ENCODE peak calls at places on chromosomes 13 and 19, in eight cellular contexts. T is Peyer's patch; S is aorta; F is iPS DF 6.9; X is NT2/D1; N is CD8-positive, alpha-beta memory T cell; Z is kidney epithelial cell; C is lower lobe of right lung. H is an unnamed sample.

GRCh38 chr19:4064551-4065260 is 2.0 kb downstream of the ZBTB7A start:
- DNase-seq in X (no peak), Z (no peak), F (no peak), T (peak), S (peak), N (peak), C (peak), H (peak)

GRCh38 chr13:51726446-51727185 is 77.3 kb downstream of the DHRS12 start:
- DNase-seq in S (no peak), Z (no peak), X (no peak), N (no peak), F (no peak), T (no peak), C (no peak), H (no peak)

GRCh38 chr19:31220540-31220939 is 128.7 kb downstream of the TSHZ3 start:
- DNase-seq in X (peak), S (no peak), T (peak), Z (no peak), C (no peak), F (peak), N (peak), H (peak)

GRCh38 chr13:112719016-112719415 is 29.2 kb downstream of the ATP11A start:
- DNase-seq in Z (no peak), S (no peak), C (no peak), T (peak), N (no peak), X (no peak), F (no peak), H (no peak)

GRCh38 chr13:99301913-99302636 is 5.1 kb downstream of the GPR183 start:
- DNase-seq in S (no peak), Z (no peak), F (no peak), N (no peak), X (no peak), T (peak), C (no peak), H (no peak)

GRCh38 chr19:32977269-32977668 is 5.2 kb downstream of the FAAP24 start:
- DNase-seq in C (no peak), X (no peak), F (no peak), Z (no peak), N (no peak), T (no peak), S (no peak), H (no peak)

GRCh38 chr13:113669871-113670341 is 2.9 kb downstream of the GRK1 start:
- DNase-seq in Z (no peak), F (no peak), N (no peak), X (no peak), T (no peak), C (peak), S (peak), H (no peak)

GRCh38 chr13:93217701-93218100 is 8.9 kb upstream of the GPC6 start:
- DNase-seq in X (no peak), C (no peak), S (no peak), N (no peak), Z (no peak), T (no peak), F (no peak), H (no peak)

GRCh38 chr13:66021846-66022245 is 1208.3 kb downstream of the PCDH9 start:
- DNase-seq in C (no peak), F (no peak), N (no peak), X (no peak), T (no peak), Z (no peak), S (no peak), H (no peak)

GRCh38 chr19:38706792-38707511 is 37.3 kb downstream of the CAPN12 start:
- DNase-seq in Z (no peak), S (no peak), C (no peak), F (no peak), X (no peak), T (no peak), N (no peak), H (no peak)

GRCh38 chr19:11227201-11227886 is 12.1 kb upstream of the ANGPTL8 start:
- DNase-seq in N (no peak), C (no peak), T (no peak), F (peak), S (no peak), X (peak), Z (no peak), H (no peak)

GRCh38 chr19:47540748-47541147 is 25.9 kb upstream of the NAPA start:
- DNase-seq in N (no peak), C (no peak), F (no peak), S (no peak), Z (no peak), T (no peak), X (no peak), H (no peak)

GRCh38 chr19:31445406-31445805 is 96.2 kb upstream of the TSHZ3 start:
- DNase-seq in N (no peak), Z (no peak), X (no peak), C (no peak), F (no peak), T (no peak), S (no peak), H (no peak)

GRCh38 chr13:27372896-27373295 is 51.5 kb upstream of the GTF3A start:
- DNase-seq in Z (no peak), X (no peak), C (peak), F (no peak), S (no peak), N (no peak), T (peak), H (no peak)

GRCh38 chr13:114225610-114226009 is 9.1 kb upstream of the CDC16 start:
- DNase-seq in N (no peak), C (no peak), X (no peak), T (no peak), S (no peak), F (no peak), Z (no peak), H (no peak)

GRCh38 chr19:10211071-10211470 is 16.3 kb upstream of the DNMT1 start:
- DNase-seq in F (no peak), C (no peak), X (no peak), S (no peak), N (no peak), T (no peak), Z (no peak), H (no peak)

GRCh38 chr19:33780251-33780650 is 16.4 kb upstream of the KCTD15 start:
- DNase-seq in Z (no peak), F (no peak), X (no peak), C (no peak), N (no peak), S (no peak), T (no peak), H (no peak)

GRCh38 chr19:10727599-10728250 is 9.8 kb downstream of the DNM2 start:
- DNase-seq in X (no peak), N (no peak), F (no peak), C (no peak), Z (no peak), S (no peak), T (no peak), H (no peak)

GRCh38 chr19:38134538-38135149 is 89.4 kb downstream of the DPF1 start:
- DNase-seq in T (peak), F (no peak), X (peak), N (no peak), S (no peak), C (no peak), Z (no peak), H (peak)

GRCh38 chr19:5987077-5987818 is 9.3 kb upstream of the RANBP3 start:
- DNase-seq in C (peak), Z (peak), X (peak), F (peak), T (peak), S (peak), N (peak), H (peak)

GRCh38 chr13:112113851-112114250 is 46.9 kb downstream of the SOX1 start:
- DNase-seq in C (no peak), F (no peak), S (no peak), Z (no peak), N (no peak), T (no peak), X (no peak), H (no peak)

GRCh38 chr19:31096047-31096446 is 253.2 kb downstream of the TSHZ3 start:
- DNase-seq in T (no peak), F (no peak), N (no peak), S (no peak), Z (no peak), X (no peak), C (no peak), H (no peak)

GRCh38 chr13:94154362-94154761 is 325.1 kb downstream of the DCT start:
- DNase-seq in S (peak), C (no peak), X (no peak), N (no peak), F (no peak), Z (no peak), T (peak), H (peak)

GRCh38 chr13:45292176-45292575 is 48.8 kb downstream of the TPT1 start:
- DNase-seq in C (no peak), N (no peak), T (no peak), Z (no peak), X (no peak), F (no peak), S (no peak), H (no peak)

GRCh38 chr13:59607780-59608233 is 555.9 kb downstream of the DIAPH3 start:
- DNase-seq in F (no peak), Z (no peak), N (no peak), C (no peak), X (no peak), T (no peak), S (no peak), H (no peak)

GRCh38 chr13:108496364-108497215 is 132.8 kb upstream of the MYO16 start:
- DNase-seq in F (no peak), X (no peak), C (no peak), Z (no peak), N (no peak), S (no peak), T (no peak), H (no peak)

GRCh38 chr13:97967948-97968347 is 14.5 kb downstream of the IPO5 start:
- DNase-seq in S (no peak), N (no peak), X (no peak), C (no peak), F (no peak), T (no peak), Z (no peak), H (peak)

GRCh38 chr19:23002690-23003422 is at the start of gene ZNF728:
- DNase-seq in Z (no peak), N (no peak), S (peak), X (peak), T (peak), C (peak), F (no peak), H (peak)
- H3K4me3 ChIP-seq in Z (no peak), N (no peak), S (peak), X (no peak), T (no peak), C (peak), F (no peak), H (no peak)

GRCh38 chr19:17337675-17338439 is 504 bp downstream of the GTPBP3 start:
- DNase-seq in C (no peak), T (no peak), F (no peak), N (peak), S (no peak), X (no peak), Z (no peak), H (no peak)
- H3K4me3 ChIP-seq in C (peak), T (peak), F (peak), N (peak), S (peak), X (peak), Z (peak), H (peak)

GRCh38 chr13:42594577-42595571 is 20.9 kb downstream of the TNFSF11 start:
- DNase-seq in F (peak), X (peak), S (peak), Z (no peak), N (peak), C (no peak), T (peak), H (peak)
- H3K4me3 ChIP-seq in F (no peak), X (no peak), S (no peak), Z (no peak), N (no peak), C (no peak), T (no peak), H (no peak)

GRCh38 chr13:34943675-34944634 is 1.9 kb downstream of the NBEA start:
- DNase-seq in F (no peak), S (no peak), X (no peak), T (no peak), N (no peak), Z (no peak), C (no peak), H (no peak)

GRCh38 chr13:34939771-34940170 is 2.3 kb upstream of the NBEA start:
- DNase-seq in Z (no peak), T (no peak), F (no peak), C (no peak), X (no peak), N (no peak), S (no peak), H (no peak)

GRCh38 chr13:34941835-34942731 is at the start of gene NBEA:
- DNase-seq in S (peak), F (peak), N (peak), X (no peak), Z (peak), C (peak), T (peak), H (peak)

GRCh38 chr13:34941436-34941834 is 635 bp upstream of the NBEA start:
- DNase-seq in X (no peak), C (no peak), N (no peak), Z (no peak), S (no peak), T (no peak), F (no peak), H (no peak)

GRCh38 chr13:34942732-34943674 is 933 bp downstream of the NBEA start:
- DNase-seq in F (no peak), T (peak), X (no peak), S (peak), C (peak), Z (no peak), N (no peak), H (peak)
- H3K4me3 ChIP-seq in F (peak), T (peak), X (peak), S (peak), C (peak), Z (peak), N (peak), H (peak)

DNA sequence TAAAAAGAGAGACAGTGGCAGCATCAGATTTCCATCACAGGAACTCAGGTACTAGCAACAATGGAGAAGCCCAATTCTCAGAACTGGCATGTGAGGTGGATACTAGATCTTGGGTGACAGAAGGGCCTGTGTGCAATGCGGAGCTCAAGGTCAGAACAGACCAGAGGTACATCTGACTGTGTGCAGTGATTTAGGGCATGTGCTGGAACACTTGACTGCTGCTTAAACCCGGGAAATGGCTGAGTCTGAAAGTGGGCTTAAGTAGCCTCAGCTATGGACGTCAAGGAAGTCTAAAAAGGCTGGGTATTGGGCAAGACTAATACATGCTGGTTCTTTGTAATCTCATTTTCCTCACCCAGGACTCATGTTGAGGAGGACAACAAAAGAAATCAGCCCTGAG is 182.2 kb downstream of the LACC1 start:
- DNase-seq in X (no peak), T (no peak), C (no peak), N (no peak), S (no peak), F (no peak), Z (no peak), H (no peak)
- H3K4me3 ChIP-seq in X (no peak), T (no peak), C (no peak), N (no peak), S (no peak), F (no peak), Z (no peak), H (no peak)

GRCh38 chr19:55261671-55262126 is 2.9 kb upstream of the PPP6R1 start:
- DNase-seq in N (no peak), X (no peak), C (no peak), Z (no peak), T (no peak), S (no peak), F (no peak), H (no peak)

GRCh38 chr19:55258476-55258827 is 365 bp downstream of the PPP6R1 start:
- DNase-seq in F (no peak), C (peak), X (no peak), T (no peak), Z (no peak), N (peak), S (no peak), H (peak)

GRCh38 chr19:55258828-55259539 is at the start of gene PPP6R1:
- DNase-seq in Z (peak), X (peak), S (peak), F (peak), C (peak), T (peak), N (peak), H (peak)

GRCh38 chr19:55257461-55258411 is 1.1 kb downstream of the PPP6R1 start:
- DNase-seq in F (no peak), X (no peak), N (no peak), T (no peak), C (no peak), Z (no peak), S (no peak), H (peak)

GRCh38 chr19:55259540-55260210 is 858 bp upstream of the PPP6R1 start:
- DNase-seq in F (no peak), S (no peak), C (peak), Z (no peak), N (no peak), X (no peak), T (peak), H (no peak)
- H3K4me3 ChIP-seq in F (peak), S (peak), C (peak), Z (peak), N (peak), X (peak), T (peak), H (no peak)

GRCh38 chr13:19960673-19961015 is 2.1 kb downstream of the ZMYM2 start:
- DNase-seq in X (no peak), T (no peak), F (no peak), C (no peak), N (no peak), S (no peak), Z (no peak), H (no peak)
- H3K4me3 ChIP-seq in X (peak), T (no peak), F (no peak), C (peak), N (peak), S (no peak), Z (peak), H (no peak)